ENCODE peak calls at places on chromosomes 16 and 17, in seven cellular contexts. U is HFFc6, X is lung, N is left ventricle myocardium inferior, A is cardiac muscle cell, O is A549, G is GM12865. F is an unnamed sample.
A peak's percentile ranks its signal among the peaks of the same experiment; 100 is the strongest.

GRCh38 chr16:14070877-14071575 is at the start of gene MRTFB:
- DNase-seq in U (peak; percentile 27), A (peak; percentile 77), N (peak; percentile 81), G (peak; percentile 81), O (peak; percentile 76), X (peak; percentile 81), F (peak; percentile 98)

GRCh38 chr17:72560303-72561247 is 439.8 kb downstream of the SOX9 start:
- DNase-seq in A (peak; percentile 66), X (peak; percentile 58), U (peak; percentile 21), N (no peak), G (peak; percentile 74), O (peak; percentile 95), F (peak; percentile 56)

GRCh38 chr16:70151391-70151790 is 22.2 kb upstream of the CLEC18C start:
- DNase-seq in N (no peak), U (no peak), X (no peak), A (no peak), O (peak; percentile 3), G (no peak), F (no peak)

GRCh38 chr16:81604960-81605383 is 160.4 kb downstream of the CMIP start:
- DNase-seq in G (no peak), X (no peak), N (no peak), A (peak; percentile 54), O (no peak), U (peak; percentile 84), F (no peak)

GRCh38 chr17:17693253-17693954 is 12.1 kb downstream of the RAI1 start:
- DNase-seq in A (peak; percentile 56), O (no peak), X (peak; percentile 67), N (peak; percentile 70), U (no peak), G (no peak), F (no peak)

GRCh38 chr17:65434878-65435277 is 126.6 kb downstream of the AXIN2 start:
- DNase-seq in G (no peak), N (no peak), O (no peak), X (no peak), U (no peak), A (no peak), F (no peak)

GRCh38 chr16:3816326-3816725 is 64.2 kb downstream of the CREBBP start:
- DNase-seq in A (no peak), G (no peak), O (no peak), N (no peak), U (no peak), X (no peak), F (no peak)

GRCh38 chr17:61519754-61520440 is 67.7 kb downstream of the TBX4 start:
- DNase-seq in O (no peak), X (no peak), N (no peak), A (no peak), U (no peak), G (no peak), F (no peak)

GRCh38 chr17:62923515-62924150 is 42.4 kb upstream of the TANC2 start:
- DNase-seq in A (no peak), G (no peak), U (no peak), O (no peak), X (no peak), N (no peak), F (no peak)

GRCh38 chr17:63412234-63412633 is 33.9 kb downstream of the CYB561 start:
- DNase-seq in N (no peak), O (no peak), X (no peak), G (no peak), U (no peak), A (no peak), F (no peak)

GRCh38 chr17:2433696-2434095 is 32.8 kb upstream of the MNT start:
- DNase-seq in O (no peak), G (no peak), N (no peak), U (peak; percentile 11), A (no peak), X (no peak), F (no peak)

GRCh38 chr17:4411201-4411600 is 22.5 kb upstream of the SPNS3 start:
- DNase-seq in G (no peak), X (no peak), U (no peak), O (no peak), N (no peak), A (no peak), F (no peak)

GRCh38 chr17:36182176-36183000 is 6.0 kb upstream of the TBC1D3B start:
- DNase-seq in X (no peak), O (no peak), G (no peak), U (no peak), N (no peak), A (no peak), F (peak; percentile 49)
- TF ChIP-seq CTCF in X (no peak), O (no peak), G (no peak), U (no peak), N (no peak), A (no peak), F (no peak)

DNA sequence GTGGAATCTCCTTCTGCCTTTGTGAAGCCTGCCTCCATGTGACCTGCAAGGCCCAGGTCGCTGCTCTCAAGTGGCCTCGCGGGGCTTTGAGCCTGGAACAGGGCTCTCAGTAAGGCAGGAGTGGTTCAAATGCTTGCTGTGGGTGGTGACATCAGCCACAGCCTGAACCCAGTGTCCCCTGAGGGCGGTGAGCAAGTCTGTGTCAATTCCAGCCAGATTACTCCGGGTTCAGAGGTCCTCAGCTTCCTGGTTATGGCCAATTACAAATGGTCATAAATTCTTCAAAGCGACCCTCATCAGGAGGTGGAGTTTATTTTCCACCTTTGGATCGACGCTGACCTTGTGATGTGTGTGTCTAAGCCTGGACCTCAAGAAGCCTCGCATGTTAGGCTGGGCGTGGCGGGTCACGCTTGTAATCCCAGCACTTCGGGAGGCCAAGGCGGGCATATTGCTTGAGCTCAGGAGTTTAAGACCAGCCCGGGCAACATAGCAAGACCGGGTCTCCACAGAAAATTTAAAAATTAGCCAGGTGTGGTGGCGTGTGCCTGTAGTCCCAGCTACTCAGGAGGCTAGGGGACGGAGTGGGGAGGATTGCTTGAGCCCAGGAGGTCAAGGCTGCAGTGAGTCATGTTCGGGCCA is 17.3 kb downstream of the LGALS3BP start:
- DNase-seq in U (peak; percentile 56), G (no peak), O (no peak), N (no peak), A (no peak), X (no peak), F (no peak)
- TF ChIP-seq CTCF in U (no peak), G (no peak), O (no peak), N (no peak), A (no peak), X (no peak), F (no peak)

GRCh38 chr16:11079657-11080187 is 135.4 kb downstream of the CLEC16A start:
- DNase-seq in A (peak; percentile 67), N (no peak), X (no peak), G (peak; percentile 24), U (peak; percentile 95), O (no peak), F (no peak)
- TF ChIP-seq CTCF in A (no peak), N (no peak), X (no peak), G (no peak), U (no peak), O (no peak), F (no peak)

GRCh38 chr16:28283798-28284577 is 8.3 kb upstream of the SBK1 start:
- DNase-seq in A (peak; percentile 10), G (no peak), N (no peak), X (no peak), O (no peak), U (no peak), F (no peak)
- TF ChIP-seq CTCF in A (no peak), G (no peak), N (no peak), X (no peak), O (no peak), U (no peak), F (no peak)

DNA sequence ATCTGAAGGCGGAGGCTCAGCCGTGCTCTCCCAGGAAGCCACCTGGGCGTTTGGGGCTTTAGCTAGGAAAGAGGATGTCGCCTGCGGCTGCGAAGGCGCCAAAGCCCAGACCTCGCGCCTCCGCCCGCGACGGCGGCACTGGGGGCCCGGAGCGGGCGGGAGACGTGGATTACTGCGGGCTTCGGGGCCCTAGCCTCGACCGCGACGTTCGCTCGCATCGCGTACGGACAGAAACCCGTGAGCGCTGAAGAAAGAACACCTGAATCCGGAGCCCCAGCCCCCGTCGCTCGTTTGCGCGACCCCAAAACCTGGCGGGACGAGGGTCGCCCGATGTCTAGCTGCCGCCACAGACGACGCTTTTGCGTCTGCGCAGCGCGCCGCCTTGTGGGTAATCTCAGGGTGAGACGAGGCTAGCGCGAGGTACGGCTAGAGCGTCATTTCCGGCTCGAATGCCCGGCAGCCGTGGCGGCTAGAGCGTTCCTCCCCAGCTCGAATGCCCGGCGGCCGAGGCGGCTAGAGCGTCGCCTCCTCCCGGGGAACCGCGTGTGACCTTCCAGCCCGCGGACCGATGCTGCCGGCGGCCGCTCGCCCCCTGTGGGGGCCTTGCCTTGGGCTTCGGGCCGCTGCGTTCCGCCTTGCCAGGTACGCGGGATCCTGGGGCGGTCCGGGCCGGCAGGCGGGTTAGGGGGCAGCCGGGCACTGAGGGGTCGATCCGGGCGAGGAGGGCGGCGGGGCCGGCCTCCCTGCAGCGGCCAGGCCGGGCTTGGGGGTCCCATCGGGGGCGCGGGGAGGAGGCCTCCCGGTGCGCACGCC is at the start of gene MRPL12:
- DNase-seq in N (peak; percentile 94), X (peak; percentile 94), U (peak; percentile 88), A (peak; percentile 94), G (peak; percentile 96), O (peak; percentile 96), F (peak; percentile 82)
- TF ChIP-seq CTCF in N (no peak), X (peak; percentile 16), U (peak; percentile 73), A (peak; percentile 6), G (no peak), O (no peak), F (peak; percentile 32)

DNA sequence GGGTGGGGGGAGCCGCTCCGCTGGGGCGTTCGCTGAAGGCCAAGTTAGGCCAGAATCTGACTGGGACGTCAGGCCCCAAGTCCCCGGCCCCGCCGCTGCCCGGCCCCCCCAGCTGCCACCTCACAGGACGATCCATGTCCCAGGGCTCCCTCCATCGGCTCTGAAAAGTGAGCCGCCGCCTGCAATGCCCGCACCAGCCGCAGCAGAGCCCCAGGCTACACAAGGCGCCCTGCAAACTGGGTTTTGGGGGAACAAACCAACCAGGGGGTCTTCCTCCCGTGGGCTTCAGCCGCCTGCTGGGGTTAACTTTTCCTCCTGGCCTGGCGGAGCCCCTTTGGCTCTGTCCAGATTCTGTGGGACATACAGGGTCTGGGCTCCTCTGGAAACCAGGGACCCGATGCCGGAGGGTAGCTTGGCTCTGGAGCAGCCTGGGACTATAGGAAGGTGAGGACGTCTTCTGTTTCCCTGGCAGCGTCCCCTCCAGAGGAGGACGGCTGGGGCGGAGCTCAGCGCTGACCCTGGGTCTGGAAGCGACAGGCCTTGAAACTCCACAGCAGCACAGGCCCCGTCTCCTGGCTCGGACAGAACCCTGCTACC is 835 bp downstream of the NME4 start:
- DNase-seq in N (peak; percentile 74), U (peak; percentile 87), X (no peak), G (no peak), O (peak; percentile 86), A (peak; percentile 76), F (peak; percentile 75)
- TF ChIP-seq CTCF in N (peak; percentile 63), U (peak; percentile 63), X (no peak), G (no peak), O (no peak), A (peak; percentile 42), F (peak; percentile 55)

GRCh38 chr16:23908790-23909189 is 73.0 kb downstream of the PRKCB start:
- DNase-seq in N (no peak), O (no peak), X (no peak), U (no peak), A (no peak), G (no peak), F (no peak)
- TF ChIP-seq CTCF in N (no peak), O (no peak), X (no peak), U (no peak), A (no peak), G (no peak), F (no peak)

GRCh38 chr16:85227924-85228462 is 115.7 kb upstream of the CIBAR2 start:
- DNase-seq in G (peak; percentile 61), A (peak; percentile 76), U (peak; percentile 49), X (no peak), O (no peak), N (no peak), F (no peak)
- TF ChIP-seq CTCF in G (no peak), A (peak; percentile 19), U (no peak), X (no peak), O (no peak), N (no peak), F (no peak)